ENCODE peak calls at places on chromosomes 3 and 15, in five cellular contexts. One of them, this sample, is unnamed.

GRCh38 chr3:144770813-144771400 is 799.3 kb downstream of the DIPK2A start:
- DNase-seq in stomach: no peak
- DNase-seq in ovary: no peak
- DNase-seq in effector memory CD4-positive, alpha-beta T cell: no peak
- DNase-seq in Panc1: no peak
- DNase-seq in this sample: no peak

GRCh38 chr3:152968388-152969024 is 133.6 kb downstream of the P2RY1 start:
- DNase-seq in stomach: no peak
- DNase-seq in ovary: no peak
- DNase-seq in effector memory CD4-positive, alpha-beta T cell: no peak
- DNase-seq in Panc1: no peak
- DNase-seq in this sample: no peak

GRCh38 chr15:61974759-61975158 is 85.5 kb downstream of the VPS13C start:
- DNase-seq in stomach: no peak
- DNase-seq in ovary: no peak
- DNase-seq in effector memory CD4-positive, alpha-beta T cell: no peak
- DNase-seq in Panc1: peak; percentile 5
- DNase-seq in this sample: no peak

GRCh38 chr15:96312641-96313335 is 17.7 kb upstream of the NR2F2 start:
- DNase-seq in stomach: no peak
- DNase-seq in ovary: no peak
- DNase-seq in effector memory CD4-positive, alpha-beta T cell: no peak
- DNase-seq in Panc1: no peak
- DNase-seq in this sample: no peak

GRCh38 chr3:122183521-122183892 is at the start of gene CASR:
- DNase-seq in stomach: no peak
- DNase-seq in ovary: no peak
- DNase-seq in effector memory CD4-positive, alpha-beta T cell: no peak
- DNase-seq in Panc1: no peak
- DNase-seq in this sample: no peak

GRCh38 chr3:45479627-45480026 is 91.3 kb downstream of the LARS2 start:
- DNase-seq in stomach: no peak
- DNase-seq in ovary: no peak
- DNase-seq in effector memory CD4-positive, alpha-beta T cell: no peak
- DNase-seq in Panc1: no peak
- DNase-seq in this sample: no peak

GRCh38 chr15:66842710-66843441 is 140.8 kb downstream of the SMAD6 start:
- DNase-seq in stomach: peak; percentile 75
- DNase-seq in ovary: peak; percentile 79
- DNase-seq in effector memory CD4-positive, alpha-beta T cell: no peak
- DNase-seq in Panc1: no peak
- DNase-seq in this sample: peak; percentile 76

GRCh38 chr15:45714501-45715488 is 80.0 kb downstream of the SQOR start:
- DNase-seq in stomach: peak; percentile 69
- DNase-seq in ovary: no peak
- DNase-seq in effector memory CD4-positive, alpha-beta T cell: no peak
- DNase-seq in Panc1: no peak
- DNase-seq in this sample: peak; percentile 70

GRCh38 chr3:67386446-67386845 is 268.0 kb downstream of the SUCLG2 start:
- DNase-seq in stomach: no peak
- DNase-seq in ovary: no peak
- DNase-seq in effector memory CD4-positive, alpha-beta T cell: no peak
- DNase-seq in Panc1: no peak
- DNase-seq in this sample: no peak

GRCh38 chr3:17967111-17967510 is 224.7 kb upstream of the TBC1D5 start:
- DNase-seq in stomach: no peak
- DNase-seq in ovary: no peak
- DNase-seq in effector memory CD4-positive, alpha-beta T cell: no peak
- DNase-seq in Panc1: no peak
- DNase-seq in this sample: no peak

GRCh38 chr3:196216081-196216564 is at the start of gene SLC51A:
- DNase-seq in stomach: no peak
- DNase-seq in ovary: no peak
- DNase-seq in effector memory CD4-positive, alpha-beta T cell: no peak
- DNase-seq in Panc1: no peak
- DNase-seq in this sample: peak; percentile 71

GRCh38 chr15:73699249-73700040 is 15.3 kb downstream of the CD276 start:
- DNase-seq in stomach: no peak
- DNase-seq in ovary: no peak
- DNase-seq in effector memory CD4-positive, alpha-beta T cell: no peak
- DNase-seq in Panc1: no peak
- DNase-seq in this sample: no peak

GRCh38 chr3:185711255-185711870 is 113.5 kb downstream of the IGF2BP2 start:
- DNase-seq in stomach: no peak
- DNase-seq in ovary: no peak
- DNase-seq in effector memory CD4-positive, alpha-beta T cell: no peak
- DNase-seq in Panc1: no peak
- DNase-seq in this sample: no peak

GRCh38 chr3:69305011-69305410 is 80.9 kb downstream of the FRMD4B start:
- DNase-seq in stomach: no peak
- DNase-seq in ovary: no peak
- DNase-seq in effector memory CD4-positive, alpha-beta T cell: no peak
- DNase-seq in Panc1: no peak
- DNase-seq in this sample: no peak

GRCh38 chr3:123941150-123941941 is 19.7 kb downstream of the CCDC14 start:
- DNase-seq in stomach: no peak
- DNase-seq in ovary: no peak
- DNase-seq in effector memory CD4-positive, alpha-beta T cell: no peak
- DNase-seq in Panc1: no peak
- DNase-seq in this sample: no peak

GRCh38 chr3:122100591-122101491 is 45.7 kb downstream of the CD86 start:
- DNase-seq in stomach: no peak
- DNase-seq in ovary: no peak
- DNase-seq in effector memory CD4-positive, alpha-beta T cell: no peak
- DNase-seq in Panc1: no peak
- DNase-seq in this sample: no peak

GRCh38 chr3:136296960-136297359 is 46.8 kb downstream of the PCCB start:
- DNase-seq in stomach: no peak
- DNase-seq in ovary: no peak
- DNase-seq in effector memory CD4-positive, alpha-beta T cell: no peak
- DNase-seq in Panc1: no peak
- DNase-seq in this sample: no peak

GRCh38 chr3:425094-425493 is 228.5 kb downstream of the CHL1 start:
- DNase-seq in stomach: no peak
- DNase-seq in ovary: no peak
- DNase-seq in effector memory CD4-positive, alpha-beta T cell: no peak
- DNase-seq in Panc1: no peak
- DNase-seq in this sample: no peak

GRCh38 chr15:94002026-94002425 is 229.3 kb upstream of the MCTP2 start:
- DNase-seq in stomach: no peak
- DNase-seq in ovary: no peak
- DNase-seq in effector memory CD4-positive, alpha-beta T cell: no peak
- DNase-seq in Panc1: no peak
- DNase-seq in this sample: no peak

GRCh38 chr15:89088605-89089315 is 504 bp downstream of the ABHD2 start:
- DNase-seq in stomach: peak; percentile 55
- DNase-seq in ovary: peak; percentile 65
- DNase-seq in effector memory CD4-positive, alpha-beta T cell: no peak
- DNase-seq in Panc1: no peak
- DNase-seq in this sample: peak; percentile 55
- H3K4me1 ChIP-seq in stomach: peaks cover 42% of the 10 kb centered on the region
- H3K4me1 ChIP-seq in ovary: peaks cover 14% of the 10 kb centered on the region
- H3K4me1 ChIP-seq in effector memory CD4-positive, alpha-beta T cell: peaks cover 33% of the 10 kb centered on the region
- H3K4me1 ChIP-seq in Panc1: peaks cover 45% of the 10 kb centered on the region
- H3K4me1 ChIP-seq in this sample: peaks cover 14% of the 10 kb centered on the region

GRCh38 chr3:63967675-63968611 is 55.4 kb downstream of the PSMD6 start:
- DNase-seq in stomach: no peak
- DNase-seq in ovary: peak; percentile 38
- DNase-seq in effector memory CD4-positive, alpha-beta T cell: peak; percentile 9
- DNase-seq in Panc1: no peak
- DNase-seq in this sample: peak; percentile 73
- H3K4me1 ChIP-seq in stomach: peaks cover 84% of the 10 kb centered on the region
- H3K4me1 ChIP-seq in ovary: peaks cover 9% of the 10 kb centered on the region
- H3K4me1 ChIP-seq in effector memory CD4-positive, alpha-beta T cell: peaks cover 48% of the 10 kb centered on the region
- H3K4me1 ChIP-seq in Panc1: no peaks in the 10 kb centered on the region
- H3K4me1 ChIP-seq in this sample: peaks cover 21% of the 10 kb centered on the region

DNA sequence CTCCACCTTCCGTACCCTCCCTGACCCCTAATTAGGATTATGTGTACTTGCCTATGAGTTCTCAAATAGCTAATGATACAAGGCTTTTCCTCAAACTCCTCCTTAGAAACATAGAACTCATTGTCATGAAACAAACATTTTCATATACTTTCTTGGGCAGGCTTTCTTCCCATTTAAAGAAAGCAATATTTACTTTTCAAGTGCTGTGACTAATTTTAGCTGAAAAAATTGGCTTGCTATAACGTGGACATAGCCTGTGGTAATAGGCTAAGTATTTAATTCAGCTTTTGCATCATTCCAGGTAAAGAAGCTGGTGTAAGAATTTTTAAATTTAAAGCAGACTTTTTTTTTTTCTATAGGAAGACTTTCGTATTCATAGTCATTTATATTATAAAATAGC is 208.7 kb downstream of the SOX2 start:
- DNase-seq in stomach: no peak
- DNase-seq in ovary: no peak
- DNase-seq in effector memory CD4-positive, alpha-beta T cell: no peak
- DNase-seq in Panc1: no peak
- DNase-seq in this sample: no peak
- H3K4me1 ChIP-seq in stomach: no peaks in the 10 kb centered on the region
- H3K4me1 ChIP-seq in ovary: no peaks in the 10 kb centered on the region
- H3K4me1 ChIP-seq in effector memory CD4-positive, alpha-beta T cell: no peaks in the 10 kb centered on the region
- H3K4me1 ChIP-seq in Panc1: no peaks in the 10 kb centered on the region
- H3K4me1 ChIP-seq in this sample: no peaks in the 10 kb centered on the region

GRCh38 chr3:164360078-164360578 is 718.2 kb downstream of the SI start:
- DNase-seq in stomach: no peak
- DNase-seq in ovary: no peak
- DNase-seq in effector memory CD4-positive, alpha-beta T cell: no peak
- DNase-seq in Panc1: no peak
- DNase-seq in this sample: no peak
- H3K4me1 ChIP-seq in stomach: no peaks in the 10 kb centered on the region
- H3K4me1 ChIP-seq in ovary: no peaks in the 10 kb centered on the region
- H3K4me1 ChIP-seq in effector memory CD4-positive, alpha-beta T cell: no peaks in the 10 kb centered on the region
- H3K4me1 ChIP-seq in Panc1: peaks cover 2% of the 10 kb centered on the region
- H3K4me1 ChIP-seq in this sample: no peaks in the 10 kb centered on the region

DNA sequence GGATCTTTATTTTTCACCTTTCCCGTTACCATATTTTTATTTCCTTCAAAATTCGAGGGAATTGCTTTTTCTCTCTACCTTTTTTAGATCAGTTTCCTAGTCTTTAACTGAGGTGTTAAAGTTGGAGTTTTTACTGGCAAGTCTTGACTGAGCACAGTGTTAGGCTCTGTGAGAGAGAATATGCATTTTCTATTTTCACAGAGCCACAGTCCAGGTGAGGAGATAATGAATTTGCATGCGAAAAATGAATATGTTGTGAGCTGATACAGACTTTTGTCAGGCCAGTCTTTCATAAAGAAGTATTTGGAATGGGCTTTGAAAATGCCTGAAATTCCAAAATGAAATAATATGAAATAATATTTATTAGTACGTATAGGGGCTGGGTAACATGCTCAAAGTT is 31.9 kb downstream of the MME start:
- DNase-seq in stomach: no peak
- DNase-seq in ovary: no peak
- DNase-seq in effector memory CD4-positive, alpha-beta T cell: no peak
- DNase-seq in Panc1: no peak
- DNase-seq in this sample: no peak
- H3K4me1 ChIP-seq in stomach: no peaks in the 10 kb centered on the region
- H3K4me1 ChIP-seq in ovary: no peaks in the 10 kb centered on the region
- H3K4me1 ChIP-seq in effector memory CD4-positive, alpha-beta T cell: no peaks in the 10 kb centered on the region
- H3K4me1 ChIP-seq in Panc1: no peaks in the 10 kb centered on the region
- H3K4me1 ChIP-seq in this sample: no peaks in the 10 kb centered on the region

DNA sequence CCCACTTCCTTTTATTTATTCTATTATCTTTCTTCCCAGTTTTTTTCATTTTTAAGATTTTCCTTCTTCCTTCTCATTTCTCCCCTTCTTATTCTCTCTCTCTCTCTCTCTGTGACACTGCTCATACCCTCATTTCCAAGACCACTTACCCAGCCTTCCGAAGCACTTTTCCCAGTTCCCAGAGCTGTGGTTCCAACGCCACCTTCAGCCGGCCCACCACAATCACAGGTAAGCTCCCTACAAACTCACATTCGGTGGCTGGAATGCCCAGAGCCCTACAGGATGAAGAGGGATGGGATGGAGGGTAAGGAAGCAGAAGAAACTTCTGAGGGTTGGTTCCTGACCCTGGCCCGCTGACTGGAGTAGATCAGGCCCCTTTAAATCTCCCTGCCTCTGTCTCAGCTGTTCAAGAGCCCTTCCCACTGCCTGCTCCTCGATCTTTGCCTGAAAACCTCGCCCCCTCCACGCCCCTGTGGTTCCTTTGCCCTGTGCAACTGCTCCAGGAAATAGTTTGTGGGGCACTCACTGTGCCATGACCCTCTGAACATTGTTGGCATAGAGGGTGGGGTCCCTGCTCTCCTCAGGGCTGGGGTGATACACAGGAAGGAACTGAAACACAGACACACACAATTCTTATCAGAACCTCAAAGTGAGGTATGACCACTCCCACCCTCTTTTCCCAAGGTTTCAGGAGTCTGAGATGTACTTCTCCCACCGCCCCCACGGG is 4.8 kb downstream of the LPCAT4 start:
- DNase-seq in stomach: peak; percentile 73
- DNase-seq in ovary: no peak
- DNase-seq in effector memory CD4-positive, alpha-beta T cell: no peak
- DNase-seq in Panc1: no peak
- DNase-seq in this sample: peak; percentile 92
- H3K4me1 ChIP-seq in stomach: peaks cover 13% of the 10 kb centered on the region
- H3K4me1 ChIP-seq in ovary: no peaks in the 10 kb centered on the region
- H3K4me1 ChIP-seq in effector memory CD4-positive, alpha-beta T cell: peaks cover 13% of the 10 kb centered on the region
- H3K4me1 ChIP-seq in Panc1: peaks cover 7% of the 10 kb centered on the region
- H3K4me1 ChIP-seq in this sample: peaks cover 8% of the 10 kb centered on the region

DNA sequence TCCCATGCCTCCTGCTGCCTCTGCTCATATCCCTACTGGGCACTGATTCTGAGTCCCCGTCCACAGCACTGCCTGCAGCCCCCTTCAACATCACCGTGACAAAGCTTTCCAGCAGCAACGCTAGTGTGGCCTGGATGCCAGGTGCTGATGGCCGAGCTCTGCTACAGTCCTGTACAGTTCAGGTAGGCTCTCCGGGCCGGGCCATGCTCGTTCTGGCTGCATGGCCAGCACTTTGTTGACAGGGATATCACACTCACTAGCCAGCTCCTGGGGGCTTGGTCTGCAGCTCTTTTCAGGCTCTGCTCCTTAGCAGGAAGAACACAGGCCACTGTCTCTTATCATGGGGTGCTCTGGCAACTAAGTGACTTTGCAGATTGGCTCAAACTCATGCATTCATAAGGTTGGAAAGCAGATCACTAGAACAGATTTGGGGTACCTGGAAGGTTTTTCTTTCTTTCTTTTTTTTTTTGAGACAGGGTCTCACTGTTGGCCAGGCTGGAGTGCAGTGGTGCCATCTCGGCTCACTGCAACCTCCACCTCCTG is 6.0 kb downstream of the TYRO3 start:
- DNase-seq in stomach: no peak
- DNase-seq in ovary: no peak
- DNase-seq in effector memory CD4-positive, alpha-beta T cell: no peak
- DNase-seq in Panc1: no peak
- DNase-seq in this sample: no peak
- H3K4me1 ChIP-seq in stomach: peaks cover 14% of the 10 kb centered on the region
- H3K4me1 ChIP-seq in ovary: peaks cover 44% of the 10 kb centered on the region
- H3K4me1 ChIP-seq in effector memory CD4-positive, alpha-beta T cell: no peaks in the 10 kb centered on the region
- H3K4me1 ChIP-seq in Panc1: peaks cover 17% of the 10 kb centered on the region
- H3K4me1 ChIP-seq in this sample: no peaks in the 10 kb centered on the region